ENCODE peak calls at places on chromosomes 7 and 10, in eight cellular contexts. R, A, W, C, E, O, U and B are unnamed samples.

GRCh38 chr10:121692626-121693025 is 94.4 kb upstream of the FGFR2 start:
- DNase-seq in R (no peak), A (no peak), W (no peak), C (no peak), E (no peak), O (no peak), U (no peak), B (no peak)

GRCh38 chr10:3806603-3807002 is 21.6 kb upstream of the KLF6 start:
- DNase-seq in R (no peak), A (no peak), W (no peak), C (peak; percentile 92), E (no peak), O (peak; percentile 39), U (no peak), B (peak; percentile 76)

GRCh38 chr10:74337330-74338016 is 186.5 kb downstream of the ADK start:
- DNase-seq in R (no peak), A (no peak), W (no peak), C (no peak), E (no peak), O (no peak), U (no peak), B (no peak)

GRCh38 chr10:89516149-89516832 is 19.1 kb downstream of the SLC16A12 start:
- DNase-seq in R (no peak), A (no peak), W (peak; percentile 87), C (no peak), E (no peak), O (no peak), U (no peak), B (no peak)

GRCh38 chr10:69504576-69505250 is 53.4 kb downstream of the TSPAN15 start:
- DNase-seq in R (no peak), A (no peak), W (no peak), C (no peak), E (no peak), O (no peak), U (no peak), B (no peak)

GRCh38 chr7:117165656-117166055 is 157.2 kb downstream of the WNT2 start:
- DNase-seq in R (no peak), A (no peak), W (no peak), C (no peak), E (no peak), O (no peak), U (peak; percentile 33), B (no peak)

GRCh38 chr10:49140306-49141175 is 6.7 kb upstream of the FAM170B start:
- DNase-seq in R (no peak), A (no peak), W (no peak), C (no peak), E (no peak), O (no peak), U (no peak), B (no peak)

GRCh38 chr7:37467017-37467416 is 18.4 kb upstream of the ELMO1 start:
- DNase-seq in R (no peak), A (no peak), W (no peak), C (no peak), E (no peak), O (no peak), U (no peak), B (no peak)

GRCh38 chr7:95899919-95900513 is 127.7 kb downstream of the DYNC1I1 start:
- DNase-seq in R (peak; percentile 48), A (no peak), W (no peak), C (no peak), E (no peak), O (peak; percentile 3), U (no peak), B (no peak)

GRCh38 chr7:92916751-92917369 is 80.5 kb upstream of the CDK6 start:
- DNase-seq in R (peak; percentile 86), A (no peak), W (no peak), C (peak; percentile 95), E (peak; percentile 78), O (peak; percentile 27), U (no peak), B (peak; percentile 57)

GRCh38 chr10:107398115-107398514 is 233.6 kb upstream of the SORCS1 start:
- DNase-seq in R (no peak), A (no peak), W (no peak), C (no peak), E (no peak), O (no peak), U (no peak), B (no peak)

GRCh38 chr7:123770378-123770777 is 21.6 kb upstream of the WASL start:
- DNase-seq in R (no peak), A (no peak), W (no peak), C (peak; percentile 81), E (no peak), O (peak; percentile 25), U (no peak), B (no peak)

GRCh38 chr10:127195041-127195506 is 1.3 kb downstream of the INSYN2A start:
- DNase-seq in R (peak; percentile 26), A (no peak), W (no peak), C (no peak), E (no peak), O (no peak), U (no peak), B (no peak)

GRCh38 chr10:122196218-122196617 is 74.9 kb upstream of the BTBD16 start:
- DNase-seq in R (no peak), A (no peak), W (no peak), C (no peak), E (no peak), O (no peak), U (no peak), B (no peak)

GRCh38 chr10:97667462-97667861 is 19.6 kb downstream of the AVPI1 start:
- DNase-seq in R (no peak), A (no peak), W (no peak), C (no peak), E (no peak), O (no peak), U (no peak), B (no peak)
- H3K36me3 ChIP-seq in R (no peaks in the 10 kb centered on the region), A (peaks cover 50% of the 10 kb centered on the region), W (peaks cover 8% of the 10 kb centered on the region), C (no peaks in the 10 kb centered on the region), E (peaks cover 49% of the 10 kb centered on the region), O (peaks cover 21% of the 10 kb centered on the region), U (peaks cover 26% of the 10 kb centered on the region), B (no peaks in the 10 kb centered on the region)

GRCh38 chr7:55467047-55467593 is 102.0 kb downstream of the LANCL2 start:
- DNase-seq in R (no peak), A (no peak), W (no peak), C (no peak), E (no peak), O (peak; percentile 20), U (no peak), B (no peak)

GRCh38 chr7:55468495-55468894 is 103.4 kb downstream of the LANCL2 start:
- DNase-seq in R (no peak), A (no peak), W (no peak), C (no peak), E (no peak), O (no peak), U (no peak), B (no peak)

GRCh38 chr7:55464422-55464821 is 99.3 kb downstream of the LANCL2 start:
- DNase-seq in R (no peak), A (no peak), W (no peak), C (no peak), E (no peak), O (no peak), U (no peak), B (no peak)

GRCh38 chr7:55469271-55469681 is 103.0 kb downstream of the VOPP1 start:
- DNase-seq in R (no peak), A (peak; percentile 34), W (no peak), C (no peak), E (no peak), O (no peak), U (no peak), B (no peak)

DNA sequence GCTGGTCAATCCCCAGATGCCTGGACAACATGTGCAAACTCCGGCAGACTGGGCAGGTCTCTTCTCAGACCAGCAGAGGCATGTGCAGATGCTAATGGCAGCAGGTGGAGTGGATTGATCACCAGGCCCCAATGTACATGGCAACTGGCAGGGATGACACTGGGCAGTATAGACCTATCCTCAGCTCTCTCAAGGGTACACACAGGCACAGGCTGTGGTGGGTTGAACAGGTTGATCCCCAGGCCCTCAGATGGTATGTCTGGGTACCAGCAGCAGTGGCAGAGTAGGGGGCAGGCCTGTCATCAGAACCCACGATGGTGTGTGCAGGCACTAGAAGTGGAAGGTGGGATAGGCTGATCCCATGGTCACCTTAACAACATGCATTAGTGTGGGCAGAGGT is 98.7 kb downstream of the LANCL2 start:
- DNase-seq in R (no peak), A (no peak), W (no peak), C (no peak), E (no peak), O (no peak), U (no peak), B (no peak)
- H3K36me3 ChIP-seq in R (no peaks in the 10 kb centered on the region), A (peaks cover 18% of the 10 kb centered on the region), W (peaks cover 10% of the 10 kb centered on the region), C (peaks cover 44% of the 10 kb centered on the region), E (peaks cover 24% of the 10 kb centered on the region), O (peaks cover 17% of the 10 kb centered on the region), U (peaks cover 11% of the 10 kb centered on the region), B (no peaks in the 10 kb centered on the region)

DNA sequence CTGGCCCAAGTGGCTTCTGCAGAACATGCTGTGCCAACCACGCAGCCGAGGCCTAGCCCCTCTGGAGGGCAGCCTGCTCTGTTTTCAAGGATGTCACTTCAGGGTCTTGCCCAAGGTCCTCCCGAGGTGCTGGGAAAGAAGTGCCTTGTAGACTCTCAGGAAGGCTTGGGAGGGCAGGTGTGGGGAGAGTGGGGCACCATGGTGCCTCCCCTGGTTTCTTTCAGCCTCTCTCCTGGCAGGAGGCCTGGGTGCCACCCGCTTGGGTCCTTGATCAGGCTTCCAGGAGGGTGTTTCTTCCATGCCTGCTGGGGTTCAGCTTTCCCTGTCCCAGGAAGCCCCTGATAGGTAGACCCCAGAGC is 124.5 kb downstream of the NEURL1 start:
- DNase-seq in R (no peak), A (no peak), W (no peak), C (no peak), E (no peak), O (no peak), U (no peak), B (no peak)
- H3K36me3 ChIP-seq in R (no peaks in the 10 kb centered on the region), A (peaks cover 8% of the 10 kb centered on the region), W (no peaks in the 10 kb centered on the region), C (no peaks in the 10 kb centered on the region), E (peaks cover 75% of the 10 kb centered on the region), O (peaks cover 85% of the 10 kb centered on the region), U (peaks cover 54% of the 10 kb centered on the region), B (no peaks in the 10 kb centered on the region)

GRCh38 chr10:15280462-15280861 is 90.6 kb downstream of the FAM171A1 start:
- DNase-seq in R (no peak), A (no peak), W (no peak), C (no peak), E (no peak), O (no peak), U (no peak), B (no peak)

GRCh38 chr10:15279236-15279635 is 91.9 kb downstream of the FAM171A1 start:
- DNase-seq in R (no peak), A (no peak), W (no peak), C (no peak), E (no peak), O (no peak), U (no peak), B (no peak)

GRCh38 chr10:15278786-15279185 is 92.3 kb downstream of the FAM171A1 start:
- DNase-seq in R (no peak), A (no peak), W (no peak), C (no peak), E (no peak), O (no peak), U (no peak), B (no peak)

DNA sequence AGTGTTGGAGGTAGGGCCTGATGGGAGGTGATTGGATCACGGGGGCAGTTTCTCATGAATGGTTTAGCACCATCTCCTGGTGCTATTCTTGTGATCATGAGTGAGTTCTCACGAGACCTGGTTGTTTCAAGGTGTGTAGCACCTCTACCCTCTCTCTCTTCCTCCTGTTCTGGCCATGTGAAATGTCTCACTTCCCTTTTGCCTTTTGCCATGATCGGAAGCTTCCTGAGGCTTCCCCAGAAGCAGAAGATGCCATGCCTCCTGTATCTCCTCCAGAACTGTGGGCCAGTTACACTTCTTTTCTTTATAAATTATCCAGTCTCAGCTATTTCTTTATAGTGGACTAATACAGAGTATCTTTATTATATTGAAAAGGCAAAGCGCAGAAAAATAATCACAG is 90.1 kb downstream of the FAM171A1 start:
- DNase-seq in R (no peak), A (no peak), W (no peak), C (no peak), E (no peak), O (no peak), U (no peak), B (no peak)
- H3K36me3 ChIP-seq in R (no peaks in the 10 kb centered on the region), A (no peaks in the 10 kb centered on the region), W (peaks cover 2% of the 10 kb centered on the region), C (no peaks in the 10 kb centered on the region), E (peaks cover 62% of the 10 kb centered on the region), O (peaks cover 54% of the 10 kb centered on the region), U (peaks cover 2% of the 10 kb centered on the region), B (no peaks in the 10 kb centered on the region)